ENCODE peak calls at places on chromosomes 5 and 9, in four cellular contexts. One of them, this sample, is unnamed.

GRCh38 chr9:72871685-72872084 is 81.2 kb downstream of the ALDH1A1 start:
- DNase-seq in breast epithelium: no peak
- DNase-seq in GM12891: no peak
- DNase-seq in GM23338: peak
- DNase-seq in this sample: no peak

GRCh38 chr9:34267660-34268059 is 61.4 kb downstream of the KIF24 start:
- DNase-seq in breast epithelium: no peak
- DNase-seq in GM12891: no peak
- DNase-seq in GM23338: no peak
- DNase-seq in this sample: no peak

GRCh38 chr5:113062869-113063508 is 86.4 kb downstream of the DCP2 start:
- DNase-seq in GM12891: no peak
- DNase-seq in breast epithelium: no peak
- DNase-seq in GM23338: no peak
- DNase-seq in this sample: no peak

GRCh38 chr5:149898811-149899210 is 45.8 kb downstream of the PDE6A start:
- DNase-seq in GM23338: no peak
- DNase-seq in GM12891: no peak
- DNase-seq in breast epithelium: no peak
- DNase-seq in this sample: no peak

GRCh38 chr5:13325765-13326164 is 618.7 kb downstream of the DNAH5 start:
- DNase-seq in GM12891: no peak
- DNase-seq in breast epithelium: no peak
- DNase-seq in GM23338: no peak
- DNase-seq in this sample: no peak

GRCh38 chr9:109813829-109814228 is 33.8 kb downstream of the PALM2AKAP2 start:
- DNase-seq in GM12891: no peak
- DNase-seq in breast epithelium: no peak
- DNase-seq in GM23338: no peak
- DNase-seq in this sample: no peak

GRCh38 chr5:173968154-173968553 is 20.8 kb upstream of the C5orf47 start:
- DNase-seq in breast epithelium: no peak
- DNase-seq in GM23338: peak
- DNase-seq in GM12891: no peak
- DNase-seq in this sample: no peak

GRCh38 chr9:123437201-123437600 is 81.2 kb downstream of the CRB2 start:
- DNase-seq in GM23338: no peak
- DNase-seq in breast epithelium: no peak
- DNase-seq in GM12891: no peak
- DNase-seq in this sample: no peak

GRCh38 chr9:108831496-108832178 is 24.1 kb downstream of the ACTL7B start:
- DNase-seq in GM12891: no peak
- DNase-seq in breast epithelium: no peak
- DNase-seq in GM23338: no peak
- DNase-seq in this sample: no peak

GRCh38 chr5:109855056-109855455 is 165.3 kb downstream of the MAN2A1 start:
- DNase-seq in GM23338: no peak
- DNase-seq in breast epithelium: no peak
- DNase-seq in GM12891: no peak
- DNase-seq in this sample: no peak

GRCh38 chr5:120767171-120767820 is 303.2 kb downstream of the PRR16 start:
- DNase-seq in breast epithelium: no peak
- DNase-seq in GM12891: no peak
- DNase-seq in GM23338: no peak
- DNase-seq in this sample: peak

GRCh38 chr9:118222375-118222774 is 518.2 kb downstream of the TLR4 start:
- DNase-seq in GM12891: no peak
- DNase-seq in breast epithelium: no peak
- DNase-seq in GM23338: peak
- DNase-seq in this sample: no peak

GRCh38 chr5:43683884-43684471 is 81.0 kb downstream of the NNT start:
- DNase-seq in breast epithelium: no peak
- DNase-seq in GM23338: no peak
- DNase-seq in GM12891: no peak
- DNase-seq in this sample: no peak
- TF ChIP-seq POLR2AphosphoS5 in breast epithelium: no peak
- TF ChIP-seq POLR2AphosphoS5 in GM23338: no peak
- TF ChIP-seq POLR2AphosphoS5 in GM12891: no peak
- TF ChIP-seq POLR2AphosphoS5 in this sample: no peak

GRCh38 chr5:9157020-9157419 is 388.9 kb downstream of the SEMA5A start:
- DNase-seq in breast epithelium: no peak
- DNase-seq in GM12891: no peak
- DNase-seq in GM23338: no peak
- DNase-seq in this sample: no peak
- TF ChIP-seq POLR2AphosphoS5 in breast epithelium: no peak
- TF ChIP-seq POLR2AphosphoS5 in GM12891: no peak
- TF ChIP-seq POLR2AphosphoS5 in GM23338: no peak
- TF ChIP-seq POLR2AphosphoS5 in this sample: no peak

DNA sequence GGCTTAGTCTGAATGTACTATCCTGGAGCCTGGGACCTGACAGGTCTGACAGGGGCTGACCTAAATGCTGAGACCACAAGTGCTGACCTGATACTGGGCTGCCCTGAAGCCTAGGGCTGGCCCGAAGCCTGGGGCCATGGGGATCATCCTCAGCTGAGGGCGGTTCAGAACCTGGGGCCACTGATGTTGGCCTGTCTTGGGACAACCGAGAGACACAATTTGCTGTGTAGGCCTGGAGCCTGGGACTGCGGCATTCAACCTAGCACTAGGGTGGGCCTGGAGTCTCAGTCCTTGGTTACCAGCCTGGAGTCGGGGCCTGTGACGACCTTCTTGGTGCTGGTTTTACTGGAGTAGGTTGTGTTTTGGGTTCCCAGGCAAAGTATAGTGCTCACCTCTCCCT is 46.3 kb downstream of the SRFBP1 start:
- DNase-seq in breast epithelium: no peak
- DNase-seq in GM23338: no peak
- DNase-seq in GM12891: no peak
- DNase-seq in this sample: no peak
- TF ChIP-seq POLR2AphosphoS5 in breast epithelium: no peak
- TF ChIP-seq POLR2AphosphoS5 in GM23338: no peak
- TF ChIP-seq POLR2AphosphoS5 in GM12891: no peak
- TF ChIP-seq POLR2AphosphoS5 in this sample: no peak

GRCh38 chr5:139638736-139639618 is 9.2 kb upstream of the CXXC5 start:
- DNase-seq in GM12891: no peak
- DNase-seq in breast epithelium: no peak
- DNase-seq in GM23338: no peak
- DNase-seq in this sample: no peak

GRCh38 chr5:139636207-139636792 is 11.8 kb upstream of the CXXC5 start:
- DNase-seq in GM12891: peak
- DNase-seq in breast epithelium: no peak
- DNase-seq in GM23338: no peak
- DNase-seq in this sample: no peak

GRCh38 chr5:139638090-139638735 is 9.9 kb upstream of the CXXC5 start:
- DNase-seq in GM23338: peak
- DNase-seq in GM12891: no peak
- DNase-seq in breast epithelium: no peak
- DNase-seq in this sample: no peak

GRCh38 chr5:139636975-139637408 is 11.2 kb upstream of the CXXC5 start:
- DNase-seq in GM12891: no peak
- DNase-seq in GM23338: no peak
- DNase-seq in breast epithelium: no peak
- DNase-seq in this sample: no peak

GRCh38 chr5:139637438-139638089 is 10.6 kb upstream of the CXXC5 start:
- DNase-seq in breast epithelium: peak
- DNase-seq in GM12891: peak
- DNase-seq in GM23338: peak
- DNase-seq in this sample: no peak
- TF ChIP-seq POLR2AphosphoS5 in breast epithelium: peak
- TF ChIP-seq POLR2AphosphoS5 in GM12891: no peak
- TF ChIP-seq POLR2AphosphoS5 in GM23338: no peak
- TF ChIP-seq POLR2AphosphoS5 in this sample: peak

GRCh38 chr9:69817202-69817601 is 3.4 kb upstream of the CFAP95 start:
- DNase-seq in breast epithelium: no peak
- DNase-seq in GM23338: no peak
- DNase-seq in GM12891: no peak
- DNase-seq in this sample: peak
- TF ChIP-seq POLR2AphosphoS5 in breast epithelium: no peak
- TF ChIP-seq POLR2AphosphoS5 in GM23338: no peak
- TF ChIP-seq POLR2AphosphoS5 in GM12891: no peak
- TF ChIP-seq POLR2AphosphoS5 in this sample: no peak

GRCh38 chr5:133406632-133407276 is 205.6 kb downstream of the FSTL4 start:
- DNase-seq in GM23338: no peak
- DNase-seq in GM12891: no peak
- DNase-seq in breast epithelium: no peak
- DNase-seq in this sample: no peak
- TF ChIP-seq POLR2AphosphoS5 in GM23338: no peak
- TF ChIP-seq POLR2AphosphoS5 in GM12891: no peak
- TF ChIP-seq POLR2AphosphoS5 in breast epithelium: no peak
- TF ChIP-seq POLR2AphosphoS5 in this sample: no peak

This sample was measured in SK-N-MC.